ENCODE peak calls at places on chromosomes 1 and 21, in five cellular contexts. K is hepatocyte, T is psoas muscle, L is astrocyte of the spinal cord, W is neural progenitor cell. Q is an unnamed sample.
A peak's percentile ranks its signal among the peaks of the same experiment; 100 is the strongest.

GRCh38 chr1:151199860-151200581 is 1.7 kb downstream of the PIP5K1A start:
- DNase-seq in W (no peak), K (peak; percentile 58), L (peak; percentile 79), T (no peak), Q (peak; percentile 90)

GRCh38 chr21:34279285-34279684 is 84.5 kb upstream of the KCNE2 start:
- DNase-seq in T (no peak), W (no peak), K (no peak), L (no peak), Q (no peak)

GRCh38 chr1:160876311-160876710 is 8.7 kb downstream of the ITLN1 start:
- DNase-seq in L (no peak), T (no peak), W (no peak), K (no peak), Q (no peak)

GRCh38 chr1:214165850-214166374 is 115.0 kb upstream of the SMYD2 start:
- DNase-seq in W (no peak), T (no peak), L (no peak), K (no peak), Q (no peak)

GRCh38 chr1:17136936-17137335 is 17.7 kb upstream of the PADI2 start:
- DNase-seq in W (no peak), T (no peak), K (no peak), L (no peak), Q (no peak)

GRCh38 chr1:207941664-207942063 is 30.7 kb upstream of the CD34 start:
- DNase-seq in K (no peak), W (no peak), L (peak; percentile 67), T (peak; percentile 90), Q (peak; percentile 44)

GRCh38 chr1:198763298-198763714 is 124.5 kb downstream of the PTPRC start:
- DNase-seq in L (no peak), W (no peak), K (no peak), T (no peak), Q (no peak)

GRCh38 chr1:30402031-30402430 is 321.4 kb downstream of the MATN1 start:
- DNase-seq in T (no peak), L (no peak), K (no peak), W (no peak), Q (no peak)

GRCh38 chr1:3577300-3577699 is 34.0 kb downstream of the MEGF6 start:
- DNase-seq in T (no peak), K (no peak), L (peak; percentile 64), W (no peak), Q (peak; percentile 13)

GRCh38 chr21:44295163-44295601 is 4.7 kb upstream of the PFKL start:
- DNase-seq in L (no peak), W (no peak), T (no peak), K (no peak), Q (peak; percentile 26)

GRCh38 chr1:227745568-227745967 is 10.3 kb downstream of the SNAP47 start:
- DNase-seq in L (no peak), K (no peak), W (no peak), T (no peak), Q (no peak)

GRCh38 chr1:227740401-227740960 is 5.2 kb downstream of the SNAP47 start:
- DNase-seq in T (no peak), W (no peak), K (no peak), L (no peak), Q (no peak)

GRCh38 chr1:227744668-227745067 is 9.4 kb downstream of the SNAP47 start:
- DNase-seq in K (no peak), L (no peak), T (no peak), W (no peak), Q (no peak)

GRCh38 chr1:227741166-227741870 is 6.1 kb downstream of the SNAP47 start:
- DNase-seq in T (no peak), L (no peak), K (no peak), W (no peak), Q (no peak)

GRCh38 chr1:227742738-227743715 is 7.8 kb downstream of the SNAP47 start:
- DNase-seq in L (no peak), W (no peak), K (no peak), T (no peak), Q (no peak)
- TF ChIP-seq CTCF in L (no peak), W (no peak), K (no peak), T (no peak), Q (no peak)

DNA sequence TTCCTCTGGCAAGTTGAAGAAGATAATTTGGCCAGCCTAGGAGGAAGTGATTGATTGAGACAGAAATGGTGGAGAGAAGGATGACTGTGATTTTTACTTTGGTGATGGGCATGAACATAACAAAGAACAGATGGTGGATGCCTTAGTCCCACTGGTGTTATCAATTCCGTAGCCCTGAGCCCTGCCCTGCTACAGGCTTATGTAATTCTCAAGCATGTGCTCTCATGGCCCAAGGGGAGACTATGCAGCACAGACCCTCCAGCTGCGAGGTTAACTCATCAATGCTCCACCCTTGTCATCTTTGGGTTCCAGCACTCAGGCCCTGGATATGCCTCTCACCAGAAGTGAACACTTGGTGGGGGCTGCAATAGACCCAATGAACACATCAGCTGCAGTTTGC is 62.7 kb upstream of the LRRC8D start:
- DNase-seq in K (no peak), T (no peak), L (no peak), W (no peak), Q (no peak)
- H3K4me3 ChIP-seq in K (no peak overlapping the region), T (no peak overlapping the region), L (no peak overlapping the region), W (no peak overlapping the region), Q (no peak overlapping the region)

GRCh38 chr1:203663294-203663693 is 36.7 kb downstream of the ATP2B4 start:
- DNase-seq in L (peak; percentile 96), K (no peak), W (no peak), T (no peak), Q (peak; percentile 88)
- TF ChIP-seq CTCF in L (peak; percentile 11), K (no peak), W (no peak), T (no peak), Q (no peak)

DNA sequence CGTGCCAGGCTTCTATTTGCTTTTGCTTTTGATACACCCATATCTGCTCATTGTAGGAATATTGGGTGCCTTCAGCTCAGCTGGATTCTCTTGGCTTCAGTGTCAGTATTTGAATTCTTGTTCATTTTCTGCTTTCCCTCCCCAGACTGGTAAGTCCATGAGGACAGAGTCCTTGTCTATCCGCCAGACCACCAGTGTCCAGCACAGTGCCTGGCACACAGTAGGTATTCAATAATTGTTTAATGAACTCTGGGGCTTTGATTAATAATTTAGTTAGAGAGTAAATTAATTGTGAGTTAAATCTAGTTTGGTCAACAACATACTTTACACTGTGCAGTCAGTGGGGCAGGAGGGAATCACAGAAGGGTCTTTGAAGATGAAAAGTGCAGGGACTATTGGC is 119.0 kb upstream of the JUN start:
- DNase-seq in L (no peak), K (no peak), T (no peak), W (no peak), Q (no peak)
- H3K4me3 ChIP-seq in L (peak overlapping the region; percentile 35), K (no peak overlapping the region), T (peak overlapping the region; percentile 72), W (no peak overlapping the region), Q (no peak overlapping the region)